ENCODE peak calls at places on chromosomes 4 and X, in four cellular contexts. G is GM23338; C is OCI-LY7; T is CD8-positive, alpha-beta memory T cell. B is an unnamed sample.

GRCh38 chr4:184476660-184477059 is 2.3 kb upstream of the IRF2 start:
- DNase-seq in C (peak; percentile 50), G (no peak), T (peak; percentile 19), B (peak; percentile 56)

GRCh38 chr4:84231539-84232055 is 267.5 kb downstream of the NKX6-1 start:
- DNase-seq in T (no peak), C (no peak), G (no peak), B (no peak)

GRCh38 chrX:102517331-102517730 is 792 bp upstream of the TMSB15A start:
- DNase-seq in T (no peak), G (peak; percentile 17), C (no peak), B (no peak)

GRCh38 chr4:8407756-8408155 is 32.8 kb downstream of the ACOX3 start:
- DNase-seq in T (no peak), C (no peak), G (no peak), B (no peak)

GRCh38 chrX:119655125-119655524 is 37.8 kb downstream of the SEPTIN6 start:
- DNase-seq in T (no peak), C (no peak), G (no peak), B (no peak)

GRCh38 chrX:51641421-51642021 is 22.8 kb upstream of the CENPVL3 start:
- DNase-seq in G (peak; percentile 82), C (peak; percentile 47), T (no peak), B (no peak)

GRCh38 chr4:7429069-7429416 is 5.7 kb downstream of the PSAPL1 start:
- DNase-seq in C (no peak), T (no peak), G (no peak), B (no peak)

GRCh38 chr4:26238782-26239647 is 81.8 kb upstream of the RBPJ start:
- DNase-seq in C (no peak), T (no peak), G (peak; percentile 36), B (no peak)

GRCh38 chrX:67546496-67547423 is 2.9 kb downstream of the AR start:
- DNase-seq in G (peak; percentile 45), C (no peak), T (no peak), B (no peak)
- H3K4me3 ChIP-seq in G (peak overlapping the region; percentile 73), C (no peak overlapping the region), T (no peak overlapping the region), B (no peak overlapping the region)

GRCh38 chr4:139557506-139558110 is 1.6 kb upstream of the SETD7 start:
- DNase-seq in G (peak; percentile 42), T (no peak), C (peak; percentile 52), B (no peak)

GRCh38 chr4:139556735-139557505 is 901 bp upstream of the SETD7 start:
- DNase-seq in C (peak; percentile 91), T (peak; percentile 30), G (peak; percentile 69), B (peak; percentile 77)

GRCh38 chr4:139559095-139559490 is 3.1 kb upstream of the SETD7 start:
- DNase-seq in G (no peak), T (no peak), C (no peak), B (no peak)

GRCh38 chr4:139559692-139560091 is 3.7 kb upstream of the SETD7 start:
- DNase-seq in G (no peak), C (no peak), T (no peak), B (no peak)

DNA sequence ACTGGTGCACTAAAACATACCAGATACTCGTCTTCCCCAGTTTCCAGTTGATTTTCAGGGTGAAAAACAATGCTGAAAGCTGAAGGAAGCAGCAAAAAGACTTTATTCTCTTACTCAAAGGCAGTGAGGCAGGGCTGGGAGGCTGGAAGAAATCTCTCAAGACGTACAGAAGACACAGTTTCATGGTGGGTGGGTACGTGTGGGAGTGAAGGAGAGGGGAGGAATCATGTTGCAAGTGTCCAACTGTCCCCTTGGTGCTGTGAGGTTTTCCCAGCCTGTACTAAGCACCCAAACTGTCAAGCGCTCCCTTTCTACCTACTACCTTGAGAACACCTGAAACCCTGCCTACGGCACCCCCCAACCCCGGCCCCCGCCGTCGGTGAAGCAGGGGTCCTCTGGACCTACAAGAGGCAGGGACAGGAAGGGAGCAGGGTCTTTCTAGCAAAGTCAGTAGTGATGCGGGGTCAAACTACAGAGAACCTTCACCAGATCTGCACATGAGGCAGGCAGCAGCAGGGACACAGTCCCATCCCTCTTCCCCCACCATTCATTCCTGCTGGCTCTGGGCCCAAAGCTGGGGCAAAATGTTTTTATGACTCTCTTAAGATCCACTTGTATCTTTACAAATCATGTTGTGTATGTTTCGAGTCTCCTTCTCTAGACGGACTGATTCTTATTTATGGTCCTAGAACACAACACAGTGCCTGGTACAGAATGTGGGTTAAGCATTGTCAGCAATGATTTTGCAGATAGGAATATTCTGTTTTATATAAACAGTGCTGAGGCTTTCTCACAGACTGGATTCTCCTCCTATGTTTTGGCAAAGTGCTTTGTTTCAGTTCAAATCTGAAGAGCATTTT is 2.4 kb upstream of the SETD7 start:
- DNase-seq in C (no peak), T (no peak), G (no peak), B (no peak)
- H3K4me3 ChIP-seq in C (peak overlapping the region; percentile 81), T (no peak overlapping the region), G (no peak overlapping the region), B (no peak overlapping the region)

GRCh38 chr4:173537628-173538147 is 7.7 kb upstream of the HAND2 start:
- DNase-seq in G (peak; percentile 54), T (no peak), C (no peak), B (no peak)
- H3K4me3 ChIP-seq in G (peak overlapping the region; percentile 54), T (no peak overlapping the region), C (no peak overlapping the region), B (peak overlapping the region; percentile 23)

DNA sequence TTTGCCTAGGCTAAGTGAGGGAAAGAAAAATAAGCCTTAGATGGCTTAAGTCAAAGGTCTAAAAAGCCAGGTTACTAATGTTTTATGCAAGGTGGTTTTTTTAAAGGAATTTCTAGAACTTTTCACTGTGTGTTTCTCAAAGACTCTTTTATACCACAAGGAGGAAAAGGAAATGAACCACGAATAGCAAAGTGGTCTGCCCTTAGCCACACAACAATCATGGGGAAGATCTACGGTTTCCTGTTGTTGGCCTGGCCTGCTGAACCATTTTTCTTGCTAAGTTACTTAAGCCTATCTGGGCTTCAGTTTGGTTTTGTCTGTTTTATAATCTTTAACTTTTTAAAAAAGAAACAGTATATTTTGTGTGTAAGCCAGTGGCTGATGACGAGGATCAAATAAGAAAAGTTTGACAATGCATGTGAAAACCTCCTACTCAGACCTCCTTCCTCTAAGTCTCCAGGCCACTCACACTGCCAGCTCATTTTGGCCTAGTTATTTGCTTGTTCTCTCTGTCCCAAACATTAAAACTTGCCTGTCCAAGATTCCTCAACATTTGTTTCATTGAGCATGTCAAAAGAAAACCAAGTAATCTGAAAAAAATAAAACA is 56.7 kb upstream of the COL25A1 start:
- DNase-seq in T (no peak), C (peak; percentile 13), G (no peak), B (peak; percentile 41)
- H3K4me3 ChIP-seq in T (no peak overlapping the region), C (no peak overlapping the region), G (no peak overlapping the region), B (no peak overlapping the region)

GRCh38 chrX:103630171-103630511 is 1.4 kb downstream of the TCEAL1 start:
- DNase-seq in C (no peak), G (no peak), T (no peak), B (no peak)
- H3K4me3 ChIP-seq in C (peak overlapping the region; percentile 80), G (peak overlapping the region; percentile 90), T (peak overlapping the region; percentile 82), B (peak overlapping the region; percentile 67)

GRCh38 chrX:73849054-73849453 is 286.1 kb downstream of the CHIC1 start:
- DNase-seq in G (no peak), C (no peak), T (no peak), B (no peak)

GRCh38 chrX:73855546-73855945 is 292.5 kb downstream of the CHIC1 start:
- DNase-seq in G (peak; percentile 67), T (peak; percentile 20), C (peak; percentile 60), B (peak; percentile 79)

GRCh38 chrX:73851014-73852009 is 288.3 kb downstream of the CHIC1 start:
- DNase-seq in C (no peak), G (no peak), T (no peak), B (no peak)

GRCh38 chrX:73850124-73851013 is 287.4 kb downstream of the CHIC1 start:
- DNase-seq in C (no peak), G (peak; percentile 36), T (no peak), B (peak; percentile 17)

GRCh38 chrX:73852022-73852421 is 289.0 kb downstream of the CHIC1 start:
- DNase-seq in C (no peak), G (no peak), T (no peak), B (no peak)
- H3K4me3 ChIP-seq in C (no peak overlapping the region), G (no peak overlapping the region), T (no peak overlapping the region), B (no peak overlapping the region)

GRCh38 chr4:174422893-174423256 is 99.4 kb downstream of the HPGD start:
- DNase-seq in T (no peak), C (no peak), G (no peak), B (no peak)

GRCh38 chr4:174418640-174419039 is 103.6 kb downstream of the HPGD start:
- DNase-seq in C (no peak), T (no peak), G (no peak), B (no peak)

GRCh38 chr4:174423257-174423944 is 98.9 kb downstream of the HPGD start:
- DNase-seq in G (no peak), C (no peak), T (no peak), B (peak; percentile 8)

GRCh38 chr4:174425669-174426068 is 96.6 kb downstream of the HPGD start:
- DNase-seq in C (no peak), T (no peak), G (no peak), B (no peak)

GRCh38 chr4:174420317-174420716 is 102.0 kb downstream of the HPGD start:
- DNase-seq in C (no peak), G (no peak), T (no peak), B (no peak)
- H3K4me3 ChIP-seq in C (no peak overlapping the region), G (no peak overlapping the region), T (no peak overlapping the region), B (no peak overlapping the region)

GRCh38 chr4:55125087-55125721 is at the start of gene KDR:
- DNase-seq in G (peak; percentile 90), C (no peak), T (no peak), B (no peak)

GRCh38 chr4:55125763-55126541 is 557 bp upstream of the KDR start:
- DNase-seq in C (no peak), T (no peak), G (peak; percentile 34), B (no peak)

GRCh38 chr4:55122235-55122634 is 3.2 kb downstream of the KDR start:
- DNase-seq in C (no peak), T (no peak), G (no peak), B (no peak)

GRCh38 chr4:55124337-55125076 is 888 bp downstream of the KDR start:
- DNase-seq in C (no peak), T (no peak), G (peak; percentile 57), B (no peak)

GRCh38 chr4:55123791-55124190 is 1.6 kb downstream of the KDR start:
- DNase-seq in C (no peak), G (no peak), T (no peak), B (no peak)
- H3K4me3 ChIP-seq in C (no peak overlapping the region), G (peak overlapping the region; percentile 95), T (no peak overlapping the region), B (no peak overlapping the region)

DNA sequence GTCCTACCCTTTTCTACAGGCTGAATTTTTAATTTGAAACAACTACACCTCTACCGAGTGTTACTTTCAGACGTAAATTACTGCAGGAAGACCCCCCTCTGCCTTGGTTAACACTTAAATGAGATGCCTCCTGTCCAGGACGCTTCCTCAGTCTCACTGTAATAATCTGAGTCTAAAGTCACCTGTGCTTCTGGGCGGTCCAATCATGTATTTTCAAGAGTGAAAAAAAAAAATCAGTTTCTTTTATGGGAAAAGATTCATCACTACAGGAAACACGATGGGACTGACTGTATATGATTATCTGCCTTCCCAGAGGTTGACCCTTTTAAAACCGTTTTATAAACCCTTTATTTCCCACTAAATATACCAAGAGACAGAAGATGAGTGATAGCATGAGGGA is 776 bp downstream of the RBM47 start:
- DNase-seq in G (peak; percentile 44), C (no peak), T (no peak), B (no peak)
- H3K4me3 ChIP-seq in G (peak overlapping the region; percentile 60), C (peak overlapping the region; percentile 58), T (peak overlapping the region; percentile 56), B (peak overlapping the region; percentile 47)